ENCODE peak calls at places on chromosomes 12 and 14, in five cellular contexts. E is T-helper 9 cell; X is heart left ventricle; I is activated CD4-positive, alpha-beta T cell treated with anti-CD3 and anti-CD28 coated beads, Interleukin-2, amount 10 ng/mL, durations not matched to agents 7 days and 5 days; B is RWPE2. G is an unnamed sample.

GRCh38 chr12:60101715-60102114 is 505.9 kb downstream of the SLC16A7 start:
- DNase-seq in E (no peak), X (no peak), I (no peak), B (no peak), G (no peak)

GRCh38 chr12:79561401-79562132 is 129.2 kb downstream of the PAWR start:
- DNase-seq in E (no peak), X (no peak), I (no peak), B (no peak), G (no peak)

GRCh38 chr12:76621582-76622024 is 62.0 kb upstream of the OSBPL8 start:
- DNase-seq in E (peak; percentile 58), X (peak; percentile 48), I (peak; percentile 74), B (no peak), G (peak; percentile 80)

GRCh38 chr14:34750233-34750632 is 35.8 kb upstream of the CFL2 start:
- DNase-seq in E (no peak), X (no peak), I (no peak), B (no peak), G (no peak)

GRCh38 chr12:109704371-109705098 is 9.1 kb upstream of the FAM222A start:
- DNase-seq in E (no peak), X (no peak), I (no peak), B (no peak), G (no peak)

GRCh38 chr12:40224439-40225291 is at the start of gene LRRK2:
- DNase-seq in E (peak; percentile 20), X (peak; percentile 88), I (no peak), B (peak; percentile 43), G (peak; percentile 76)

GRCh38 chr14:58587271-58587670 is 50.5 kb upstream of the DACT1 start:
- DNase-seq in E (no peak), X (no peak), I (no peak), B (no peak), G (no peak)

GRCh38 chr14:100116134-100116533 is 43.3 kb downstream of the DEGS2 start:
- DNase-seq in E (no peak), X (no peak), I (no peak), B (no peak), G (no peak)

GRCh38 chr12:111010061-111010460 is 89.7 kb upstream of the MYL2 start:
- DNase-seq in E (no peak), X (no peak), I (no peak), B (no peak), G (no peak)

GRCh38 chr12:132159555-132160003 is 15.3 kb downstream of the NOC4L start:
- DNase-seq in E (no peak), X (no peak), I (no peak), B (peak; percentile 46), G (no peak)

GRCh38 chr12:108611884-108612415 is 14.1 kb upstream of the TMEM119 start:
- DNase-seq in E (peak; percentile 50), X (no peak), I (peak; percentile 53), B (no peak), G (no peak)

GRCh38 chr12:27207626-27208413 is 36.3 kb upstream of the STK38L start:
- DNase-seq in E (no peak), X (no peak), I (peak; percentile 9), B (no peak), G (no peak)

GRCh38 chr12:122844366-122844971 is 9.2 kb downstream of the HIP1R start:
- DNase-seq in E (no peak), X (no peak), I (no peak), B (no peak), G (no peak)

GRCh38 chr12:113469893-113470743 is 1.6 kb downstream of the LHX5 start:
- DNase-seq in E (no peak), X (no peak), I (no peak), B (no peak), G (no peak)

GRCh38 chr14:37247777-37248461 is 50.2 kb downstream of the MIPOL1 start:
- DNase-seq in E (no peak), X (no peak), I (no peak), B (no peak), G (no peak)

GRCh38 chr14:90381999-90382451 is 14.8 kb upstream of the CALM1 start:
- DNase-seq in E (peak; percentile 10), X (peak; percentile 37), I (peak; percentile 45), B (no peak), G (peak; percentile 77)

GRCh38 chr12:4117386-4118016 is 156.1 kb upstream of the CCND2 start:
- DNase-seq in E (no peak), X (no peak), I (no peak), B (peak; percentile 34), G (no peak)

GRCh38 chr12:104722541-104723534 is 235.3 kb downstream of the SLC41A2 start:
- DNase-seq in E (no peak), X (no peak), I (no peak), B (no peak), G (no peak)

GRCh38 chr14:105568859-105569766 is 42.7 kb downstream of the TMEM121 start:
- DNase-seq in E (no peak), X (no peak), I (no peak), B (peak; percentile 7), G (no peak)

GRCh38 chr12:120628919-120629318 is 11.5 kb upstream of the CABP1 start:
- DNase-seq in E (no peak), X (no peak), I (no peak), B (no peak), G (peak; percentile 62)

GRCh38 chr12:98149270-98149669 is 366.1 kb upstream of the TMPO start:
- DNase-seq in E (no peak), X (no peak), I (no peak), B (no peak), G (no peak)

GRCh38 chr14:20789230-20789813 is 8.3 kb downstream of the RNASE6 start:
- DNase-seq in E (no peak), X (no peak), I (no peak), B (no peak), G (no peak)

GRCh38 chr14:97178781-97179180 is 381.6 kb downstream of the VRK1 start:
- DNase-seq in E (no peak), X (no peak), I (no peak), B (no peak), G (no peak)

GRCh38 chr12:10672231-10672868 is 1.5 kb downstream of the STYK1 start:
- DNase-seq in E (no peak), X (no peak), I (peak; percentile 26), B (no peak), G (no peak)

GRCh38 chr14:23379331-23380196 is 2.7 kb downstream of the CMTM5 start:
- DNase-seq in E (peak; percentile 59), X (peak; percentile 55), I (peak; percentile 65), B (peak; percentile 78), G (peak; percentile 57)

GRCh38 chr12:95918194-95918993 is 24.0 kb downstream of the CCDC38 start:
- DNase-seq in E (peak; percentile 5), X (peak; percentile 15), I (peak; percentile 63), B (no peak), G (peak; percentile 37)

GRCh38 chr12:58346032-58346632 is 404.8 kb downstream of the ATP23 start:
- DNase-seq in E (no peak), X (no peak), I (no peak), B (no peak), G (no peak)

GRCh38 chr14:36835145-36835544 is 173.5 kb downstream of the PAX9 start:
- DNase-seq in E (no peak), X (no peak), I (no peak), B (no peak), G (no peak)